ENCODE peak calls at places on chromosome 15, in seven cellular contexts. F is AG08395; Z is stimulated activated CD8-positive, alpha-beta memory T cell treated with anti-CD3 and anti-CD28 coated beads, Interleukin-15, amount 100 ng/mL, for 1 hour; Y is stimulated activated CD4-positive, alpha-beta T cell treated with anti-CD3 and anti-CD28 coated beads, TNF-alpha, amount 100 ng/mL, for 1 hour; S is NCI-H187 treated with DMSO at 0.1 percent for 48 hours; L is RPMI8226; M is GM04504. G is an unnamed sample.

GRCh38 chr15:80970658-80971057 is 19.0 kb downstream of the MESD start:
- DNase-seq in F (no peak), Z (no peak), Y (no peak), S (no peak), L (no peak), M (no peak), G (no peak)

GRCh38 chr15:92048739-92049138 is 195.2 kb downstream of the SLCO3A1 start:
- DNase-seq in F (no peak), Z (no peak), Y (no peak), S (no peak), L (peak), M (no peak), G (no peak)

GRCh38 chr15:100899601-100900000 is 19.6 kb upstream of the LRRK1 start:
- DNase-seq in F (no peak), Z (no peak), Y (no peak), S (no peak), L (no peak), M (no peak), G (no peak)

GRCh38 chr15:77988386-77989301 is 88.9 kb downstream of the TBC1D2B start:
- DNase-seq in F (no peak), Z (no peak), Y (no peak), S (no peak), L (no peak), M (no peak), G (no peak)

GRCh38 chr15:86653344-86654192 is 573.9 kb downstream of the AGBL1 start:
- DNase-seq in F (no peak), Z (no peak), Y (no peak), S (no peak), L (no peak), M (no peak), G (no peak)

GRCh38 chr15:74821091-74821789 is 5.2 kb upstream of the CPLX3 start:
- DNase-seq in F (no peak), Z (no peak), Y (no peak), S (no peak), L (peak), M (no peak), G (no peak)

GRCh38 chr15:63473999-63474809 is 30.2 kb upstream of the USP3 start:
- DNase-seq in F (peak), Z (no peak), Y (no peak), S (no peak), L (peak), M (no peak), G (no peak)

GRCh38 chr15:63133786-63134185 is 12.1 kb downstream of the LACTB start:
- DNase-seq in F (peak), Z (no peak), Y (no peak), S (no peak), L (no peak), M (no peak), G (no peak)

G was measured in NCI-H2227 treated with DMSO at 0.1 percent for 48 hours.